ENCODE peak calls at places on chromosomes 2 and 18, in nine cellular contexts. E is non-pigmented ciliary epithelial cell; O is GM04504; J is neural progenitor cell; A is activated T-helper 9 cell treated with anti-CD3 and anti-CD28 coated beads, Interleukin-2, amount 50 U/mL, for 16 hours; L is CD14-positive monocyte; W is right cardiac atrium; D is skeletal muscle cell; K is Calu3. X is an unnamed sample.

GRCh38 chr2:68900496-68901198 is 29.4 kb upstream of the BMP10 start:
- DNase-seq in E (no peak), O (no peak), J (no peak), A (no peak), L (no peak), W (no peak), D (no peak), K (no peak), X (no peak)

GRCh38 chr2:10497797-10498251 is 49.7 kb upstream of the ODC1 start:
- DNase-seq in E (no peak), O (peak), J (no peak), A (peak), L (no peak), W (peak), D (peak), K (peak), X (peak)

GRCh38 chr2:231646471-231646870 is 53.8 kb downstream of the TEX44 start:
- DNase-seq in E (no peak), O (no peak), J (peak), A (no peak), L (no peak), W (no peak), D (no peak), K (no peak), X (no peak)

GRCh38 chr2:144453039-144453336 is 66.9 kb downstream of the ZEB2 start:
- DNase-seq in E (no peak), O (no peak), J (no peak), A (no peak), L (no peak), W (no peak), D (no peak), K (no peak), X (no peak)

GRCh38 chr2:215698566-215698965 is 262.7 kb upstream of the FN1 start:
- DNase-seq in E (peak), O (peak), J (no peak), A (no peak), L (no peak), W (no peak), D (peak), K (no peak), X (no peak)

GRCh38 chr2:193584522-193584938 is 1389.8 kb upstream of the TMEFF2 start:
- DNase-seq in E (peak), O (no peak), J (peak), A (no peak), L (no peak), W (no peak), D (no peak), K (peak), X (peak)

GRCh38 chr18:8801263-8801901 is 96.0 kb downstream of the MTCL1 start:
- DNase-seq in E (peak), O (peak), J (no peak), A (no peak), L (no peak), W (no peak), D (peak), K (peak), X (no peak)

GRCh38 chr2:207473203-207473865 is 56.4 kb upstream of the CREB1 start:
- DNase-seq in E (peak), O (peak), J (peak), A (no peak), L (no peak), W (peak), D (peak), K (no peak), X (peak)

GRCh38 chr2:225170162-225170561 is 127.9 kb upstream of the DOCK10 start:
- DNase-seq in E (no peak), O (no peak), J (no peak), A (no peak), L (no peak), W (no peak), D (no peak), K (no peak), X (no peak)

GRCh38 chr2:29058082-29058481 is 16.2 kb downstream of the PCARE start:
- DNase-seq in E (no peak), O (no peak), J (no peak), A (no peak), L (no peak), W (no peak), D (no peak), K (no peak), X (no peak)

GRCh38 chr2:33806041-33806440 is 206.9 kb upstream of the FAM98A start:
- DNase-seq in E (no peak), O (no peak), J (no peak), A (no peak), L (no peak), W (no peak), D (no peak), K (no peak), X (no peak)

X was measured in OCI-M1.